ENCODE peak calls at places on chromosome 14, in seven cellular contexts. L is left ventricle myocardium inferior; Z is heart right ventricle; M is neuronal stem cell; G is CD8-positive, alpha-beta T cell; S is GM12878; U is esophagus squamous epithelium. V is an unnamed sample. For H3K27me3 and H3K9me3, the result is how much of the 10 kb centered on the place peaks cover.

GRCh38 chr14:59918824-59919581 is 941 bp upstream of the LRRC9 start:
- DNase-seq in L (no peak), S (no peak), U (no peak), M (peak), Z (no peak), G (no peak), V (no peak)

GRCh38 chr14:20494935-20495766 is 10.2 kb upstream of the RNASE10 start:
- DNase-seq in L (no peak), U (no peak), M (no peak), G (no peak), Z (no peak), S (no peak), V (no peak)

GRCh38 chr14:28671425-28671824 is 95.2 kb upstream of the FOXG1 start:
- DNase-seq in S (no peak), M (no peak), G (no peak), U (no peak), L (no peak), Z (no peak), V (no peak)

GRCh38 chr14:79404874-79405273 is 806.4 kb downstream of the DIO2 start:
- DNase-seq in S (no peak), L (no peak), G (no peak), Z (no peak), U (no peak), M (no peak), V (no peak)

GRCh38 chr14:94412671-94413638 is 24.6 kb upstream of the SERPINA1 start:
- DNase-seq in Z (no peak), M (no peak), L (no peak), U (no peak), S (no peak), G (no peak), V (no peak)

GRCh38 chr14:30957813-30958370 is 67.6 kb upstream of the AP4S1 start:
- DNase-seq in G (no peak), L (no peak), M (no peak), U (no peak), Z (no peak), S (peak), V (no peak)

GRCh38 chr14:105335735-105336476 is 21.4 kb downstream of the PACS2 start:
- DNase-seq in Z (no peak), L (peak), U (no peak), M (no peak), G (no peak), S (no peak), V (no peak)

GRCh38 chr14:35975814-35976213 is 149.7 kb downstream of the BRMS1L start:
- DNase-seq in U (no peak), Z (no peak), S (no peak), L (no peak), G (no peak), M (no peak), V (no peak)

GRCh38 chr14:49939884-49940510 is 47.1 kb downstream of the ARF6 start:
- DNase-seq in G (no peak), L (no peak), M (no peak), U (no peak), S (no peak), Z (no peak), V (no peak)

GRCh38 chr14:92144708-92145107 is 22.9 kb downstream of the CPSF2 start:
- DNase-seq in G (no peak), Z (no peak), L (no peak), M (no peak), U (no peak), S (no peak), V (no peak)

GRCh38 chr14:99158646-99159165 is 113.3 kb downstream of the BCL11B start:
- DNase-seq in L (no peak), U (no peak), M (no peak), G (no peak), S (no peak), Z (no peak), V (no peak)

GRCh38 chr14:61178226-61179060 is 102.7 kb downstream of the TMEM30B start:
- DNase-seq in U (no peak), L (no peak), S (no peak), M (no peak), Z (no peak), G (no peak), V (no peak)

GRCh38 chr14:26394114-26394855 is 203.5 kb downstream of the NOVA1 start:
- DNase-seq in M (peak), U (no peak), G (no peak), S (no peak), L (no peak), Z (no peak), V (no peak)

GRCh38 chr14:54291491-54292191 is 105.2 kb upstream of the CDKN3 start:
- DNase-seq in U (no peak), G (no peak), Z (peak), S (no peak), M (peak), L (no peak), V (no peak)

GRCh38 chr14:76641541-76641940 is 119.7 kb upstream of the VASH1 start:
- DNase-seq in G (no peak), U (no peak), S (no peak), Z (no peak), M (no peak), L (no peak), V (no peak)

GRCh38 chr14:76636602-76637001 is 124.7 kb upstream of the VASH1 start:
- DNase-seq in Z (no peak), L (no peak), G (no peak), M (no peak), U (no peak), S (no peak), V (no peak)

GRCh38 chr14:76644875-76645518 is 116.3 kb upstream of the VASH1 start:
- DNase-seq in U (no peak), Z (no peak), G (no peak), S (no peak), L (peak), M (peak), V (no peak)

GRCh38 chr14:76639606-76640272 is 121.5 kb upstream of the VASH1 start:
- DNase-seq in L (no peak), G (no peak), M (no peak), S (no peak), Z (no peak), U (no peak), V (no peak)

GRCh38 chr14:76640923-76641395 is 120.3 kb upstream of the VASH1 start:
- DNase-seq in Z (no peak), L (no peak), G (no peak), S (no peak), U (no peak), M (no peak), V (no peak)
- H3K27me3 ChIP-seq in Z (under half), L (under half), G (under half), S (under half), U (under half), M (under half), V (under half)

GRCh38 chr14:100807496-100807895 is 18.4 kb upstream of the MEG3 start:
- DNase-seq in S (no peak), L (no peak), G (no peak), U (no peak), Z (no peak), M (no peak), V (no peak)

GRCh38 chr14:100804558-100805309 is 21.2 kb upstream of the MEG3 start:
- DNase-seq in S (no peak), L (no peak), M (no peak), G (no peak), Z (no peak), U (no peak), V (no peak)

GRCh38 chr14:100807979-100808734 is 17.8 kb upstream of the MEG3 start:
- DNase-seq in M (no peak), G (no peak), L (no peak), S (no peak), Z (no peak), U (no peak), V (no peak)

GRCh38 chr14:100804138-100804537 is 21.8 kb upstream of the MEG3 start:
- DNase-seq in M (no peak), S (no peak), L (no peak), Z (no peak), U (no peak), G (no peak), V (no peak)

GRCh38 chr14:100806386-100806785 is 19.5 kb upstream of the MEG3 start:
- DNase-seq in U (no peak), L (no peak), Z (no peak), S (no peak), G (no peak), M (no peak), V (no peak)
- H3K9me3 ChIP-seq in U (under half), L (under half), Z (under half), S (under half), G (under half), M (under half), V (under half)

DNA sequence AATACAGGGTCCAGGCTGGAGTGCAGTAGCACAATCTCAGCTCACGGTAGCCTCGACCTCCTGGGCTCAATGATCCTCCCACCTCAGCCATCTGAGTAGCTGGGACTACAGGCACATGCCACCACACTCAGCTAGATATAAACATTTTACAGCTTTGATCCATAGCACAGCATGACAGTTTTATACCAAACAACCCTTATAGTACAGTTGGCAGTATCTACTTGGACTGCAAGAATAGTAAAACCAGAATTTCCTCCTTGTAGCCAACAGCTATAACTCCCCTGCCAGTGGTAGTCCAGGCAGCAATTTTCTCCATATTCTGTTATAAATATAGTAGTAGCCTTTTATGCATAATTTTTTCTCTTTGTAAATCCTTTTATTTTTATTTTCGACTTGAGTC is 317.0 kb downstream of the FUT8 start:
- DNase-seq in U (no peak), S (no peak), L (no peak), Z (no peak), G (no peak), M (no peak), V (no peak)
- H3K27me3 ChIP-seq in U (under half), S (under half), L (under half), Z (under half), G (under half), M (under half), V (under half)

GRCh38 chr14:106508216-106508615 is 981.8 kb downstream of the TMEM121 start:
- DNase-seq in Z (no peak), L (no peak), U (no peak), S (no peak), G (no peak), M (no peak), V (no peak)

GRCh38 chr14:106509795-106510194 is 983.4 kb downstream of the TMEM121 start:
- DNase-seq in Z (no peak), L (no peak), M (no peak), S (no peak), G (no peak), U (no peak), V (no peak)

GRCh38 chr14:106506901-106507305 is 980.5 kb downstream of the TMEM121 start:
- DNase-seq in U (no peak), L (no peak), S (no peak), G (peak), M (no peak), Z (no peak), V (no peak)

GRCh38 chr14:106507354-106507753 is 981.0 kb downstream of the TMEM121 start:
- DNase-seq in L (no peak), M (no peak), Z (no peak), S (no peak), U (no peak), G (peak), V (no peak)

DNA sequence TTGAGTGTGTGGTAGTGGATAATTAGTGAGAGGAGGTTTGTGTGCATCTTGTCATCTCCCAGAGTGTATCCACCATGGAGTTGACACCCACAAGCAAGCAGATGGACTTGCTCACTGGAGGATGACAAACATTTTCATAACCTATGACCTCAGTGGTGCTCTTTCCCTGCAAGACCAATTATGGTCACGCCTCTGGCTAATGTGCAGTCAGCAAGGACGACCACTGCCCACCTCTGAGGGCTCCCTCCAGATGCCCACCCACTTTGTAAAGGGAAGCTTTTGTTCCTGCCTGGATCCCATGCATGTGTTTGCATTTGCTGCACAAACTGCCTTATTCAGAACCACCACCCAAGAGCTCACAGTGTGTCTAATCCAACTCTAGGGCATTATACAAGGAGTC is 982.8 kb downstream of the TMEM121 start:
- DNase-seq in S (no peak), U (no peak), M (no peak), G (no peak), L (no peak), Z (no peak), V (no peak)
- H3K9me3 ChIP-seq in S (under half), U (under half), M (under half), G (under half), L (under half), Z (under half), V (under half)

GRCh38 chr14:81435578-81436295 is 35.6 kb upstream of the STON2 start:
- DNase-seq in Z (peak), U (no peak), S (no peak), L (peak), M (peak), G (peak), V (peak)
- H3K27me3 ChIP-seq in Z (half or more), U (under half), S (under half), L (half or more), M (under half), G (under half), V (under half)

DNA sequence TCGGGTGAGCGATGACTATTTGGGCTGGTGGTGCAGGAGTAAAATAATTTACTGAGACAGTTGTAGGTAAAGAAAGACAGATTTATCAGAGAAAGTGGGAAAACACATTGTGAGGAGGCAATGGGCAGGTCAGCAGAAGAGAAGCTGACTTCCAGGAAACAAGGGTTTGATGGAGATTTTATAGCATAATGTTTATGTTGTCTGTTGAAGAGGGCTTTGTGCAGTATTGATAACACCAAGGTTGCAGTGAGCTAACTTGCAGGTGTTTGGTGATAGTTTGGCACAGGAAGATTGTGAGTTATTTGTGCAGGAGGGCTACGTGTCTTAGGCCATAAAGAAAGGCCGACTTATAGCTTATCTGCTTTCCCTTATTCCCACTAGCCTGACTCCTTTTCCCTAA is 72.2 kb downstream of the DHRS2 start:
- DNase-seq in G (no peak), U (no peak), M (no peak), Z (no peak), S (no peak), L (no peak), V (no peak)
- H3K9me3 ChIP-seq in G (under half), U (under half), M (under half), Z (under half), S (under half), L (under half), V (under half)

DNA sequence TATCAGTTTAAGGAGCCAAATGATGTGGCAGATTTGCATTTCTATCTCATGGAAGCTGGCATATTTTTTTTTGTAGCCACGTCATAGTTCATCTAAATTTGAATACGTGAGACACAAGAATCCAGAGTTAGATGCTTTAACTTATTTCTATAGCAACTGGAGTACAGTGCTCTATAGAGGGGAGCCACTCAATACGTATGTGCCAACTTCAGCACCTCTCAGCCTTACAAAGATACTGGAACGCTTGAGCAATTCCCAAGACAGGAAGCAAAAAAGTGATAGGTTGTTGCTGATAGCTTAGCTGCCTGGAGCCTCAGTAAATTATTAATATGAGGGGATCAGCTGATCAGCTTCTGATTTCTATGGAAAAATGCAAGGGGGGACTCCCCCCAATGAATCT is 24.1 kb upstream of the PELI2 start:
- DNase-seq in M (no peak), L (no peak), G (no peak), U (no peak), S (no peak), Z (no peak), V (no peak)
- H3K27me3 ChIP-seq in M (under half), L (under half), G (under half), U (under half), S (under half), Z (under half), V (under half)

V was measured in ovary.